ENCODE peak calls at places on chromosomes 1 and 21, in six cellular contexts. T, X, U, P, G and J are unnamed samples.

GRCh38 chr21:46154155-46154954 is 1.0 kb downstream of the FTCD start:
- DNase-seq in T (no peak), P (peak; percentile 13), X (no peak), U (no peak), G (no peak), J (peak; percentile 15)

GRCh38 chr1:22117851-22118250 is 25.0 kb downstream of the WNT4 start:
- DNase-seq in U (no peak), P (no peak), X (no peak), G (no peak), T (no peak), J (no peak)

GRCh38 chr1:205072881-205073280 is 11.4 kb downstream of the TMEM81 start:
- DNase-seq in U (no peak), G (peak; percentile 83), P (no peak), X (peak; percentile 22), T (no peak), J (no peak)

GRCh38 chr1:151346082-151346768 is 827 bp downstream of the RFX5 start:
- DNase-seq in G (no peak), T (no peak), X (no peak), P (no peak), U (no peak), J (no peak)

GRCh38 chr1:182611787-182612186 is 7.6 kb upstream of the RGS16 start:
- DNase-seq in U (no peak), T (no peak), P (no peak), X (no peak), G (no peak), J (no peak)

GRCh38 chr1:185895208-185895900 is 161.2 kb downstream of the HMCN1 start:
- DNase-seq in P (no peak), G (no peak), X (no peak), T (no peak), U (no peak), J (no peak)

GRCh38 chr1:229653420-229653819 is 27.4 kb downstream of the URB2 start:
- DNase-seq in X (no peak), G (no peak), U (no peak), P (no peak), T (no peak), J (no peak)

GRCh38 chr1:5686195-5686594 is 306.0 kb downstream of the NPHP4 start:
- DNase-seq in G (no peak), T (no peak), U (no peak), X (no peak), P (no peak), J (no peak)

GRCh38 chr1:62109124-62109523 is 85.5 kb upstream of the L1TD1 start:
- DNase-seq in G (no peak), X (no peak), P (no peak), T (no peak), U (no peak), J (no peak)

GRCh38 chr1:62107923-62108322 is 86.7 kb upstream of the L1TD1 start:
- DNase-seq in G (no peak), X (no peak), U (no peak), T (no peak), P (no peak), J (no peak)

GRCh38 chr1:62113505-62113904 is 81.1 kb upstream of the L1TD1 start:
- DNase-seq in T (no peak), U (no peak), X (no peak), G (no peak), P (no peak), J (no peak)

GRCh38 chr1:62110198-62110817 is 84.3 kb upstream of the L1TD1 start:
- DNase-seq in U (no peak), P (no peak), T (no peak), G (no peak), X (no peak), J (no peak)

GRCh38 chr1:62111084-62111483 is 83.6 kb upstream of the L1TD1 start:
- DNase-seq in P (no peak), U (no peak), G (no peak), X (no peak), T (no peak), J (no peak)
- TF ChIP-seq CTCF in P (no peak), U (no peak), G (no peak), X (no peak), T (no peak), J (no peak)

GRCh38 chr1:202054094-202054493 is 43.7 kb downstream of the ELF3 start:
- DNase-seq in U (no peak), X (no peak), G (no peak), T (no peak), P (no peak), J (no peak)
- TF ChIP-seq CTCF in U (no peak), X (no peak), G (no peak), T (no peak), P (no peak), J (no peak)

GRCh38 chr1:235054961-235055360 is 73.7 kb downstream of the TOMM20 start:
- DNase-seq in X (no peak), P (no peak), U (no peak), T (no peak), G (no peak), J (no peak)

GRCh38 chr1:235058695-235059094 is 69.9 kb downstream of the TOMM20 start:
- DNase-seq in G (no peak), U (no peak), T (no peak), P (no peak), X (no peak), J (no peak)

GRCh38 chr1:235059221-235059620 is 69.4 kb downstream of the TOMM20 start:
- DNase-seq in X (no peak), P (no peak), T (no peak), U (no peak), G (no peak), J (no peak)

GRCh38 chr1:235057385-235058306 is 71.0 kb downstream of the TOMM20 start:
- DNase-seq in G (no peak), T (no peak), P (no peak), U (no peak), X (peak; percentile 10), J (no peak)

GRCh38 chr1:235056937-235057336 is 71.7 kb downstream of the TOMM20 start:
- DNase-seq in P (no peak), X (peak; percentile 9), T (no peak), U (no peak), G (peak; percentile 87), J (no peak)
- TF ChIP-seq CTCF in P (no peak), X (no peak), T (no peak), U (no peak), G (peak; percentile 57), J (no peak)

DNA sequence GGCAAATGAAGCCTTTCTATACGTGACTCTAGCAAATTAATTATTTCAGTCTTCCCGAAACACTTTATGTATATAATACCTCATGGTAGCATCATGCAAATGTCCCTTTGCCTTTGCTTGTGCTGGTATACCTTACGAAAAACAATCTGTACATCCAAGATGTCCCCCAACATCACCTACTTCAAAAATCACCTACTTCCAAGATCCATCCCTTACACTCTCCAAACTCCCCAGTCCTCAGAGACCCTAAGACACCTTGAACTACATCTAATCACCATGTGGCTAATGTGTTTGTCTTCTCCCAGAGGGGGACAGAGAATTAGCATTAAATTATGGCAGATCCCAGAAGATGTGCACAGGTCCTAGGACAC is 46.5 kb upstream of the CRNN start:
- DNase-seq in P (no peak), X (no peak), G (no peak), U (no peak), T (no peak), J (no peak)
- TF ChIP-seq CTCF in P (no peak), X (no peak), G (peak; percentile 13), U (no peak), T (no peak), J (peak; percentile 22)

GRCh38 chr1:216726435-216726834 is 3.2 kb upstream of the ESRRG start:
- DNase-seq in P (no peak), T (no peak), X (no peak), G (no peak), U (no peak), J (no peak)
- TF ChIP-seq CTCF in P (no peak), T (no peak), X (no peak), G (no peak), U (no peak), J (no peak)

GRCh38 chr1:83555871-83556270 is 443.1 kb downstream of the TTLL7 start:
- DNase-seq in T (no peak), P (no peak), U (no peak), X (no peak), G (no peak), J (no peak)

GRCh38 chr1:83552820-83553219 is 446.1 kb downstream of the TTLL7 start:
- DNase-seq in X (no peak), G (no peak), T (no peak), U (no peak), P (no peak), J (no peak)

GRCh38 chr1:83559090-83559489 is 439.8 kb downstream of the TTLL7 start:
- DNase-seq in P (no peak), X (peak; percentile 9), U (no peak), G (no peak), T (no peak), J (no peak)

GRCh38 chr1:83559531-83559930 is 439.4 kb downstream of the TTLL7 start:
- DNase-seq in G (no peak), T (no peak), P (no peak), U (no peak), X (no peak), J (no peak)

GRCh38 chr1:83554174-83554573 is 444.8 kb downstream of the TTLL7 start:
- DNase-seq in X (no peak), T (no peak), P (no peak), G (no peak), U (no peak), J (no peak)
- TF ChIP-seq CTCF in X (no peak), T (no peak), P (no peak), G (no peak), U (no peak), J (no peak)